ENCODE peak calls at places on chromosomes 4 and X, in four cellular contexts. J, Q, T and D are unnamed samples.

GRCh38 chrX:121504148-121504547 is 456.7 kb downstream of the GLUD2 start:
- DNase-seq in T (no peak), J (no peak), Q (no peak), D (no peak)

GRCh38 chrX:44669626-44670025 is 127.0 kb upstream of the FUNDC1 start:
- DNase-seq in T (no peak), Q (no peak), J (no peak), D (no peak)

GRCh38 chr4:152235718-152236117 is 300.2 kb downstream of the FBXW7 start:
- DNase-seq in Q (no peak), J (no peak), T (no peak), D (no peak)

GRCh38 chr4:2367626-2368025 is 50.8 kb downstream of the ZFYVE28 start:
- DNase-seq in Q (no peak), J (peak; percentile 36), T (no peak), D (no peak)

GRCh38 chr4:10982305-10982704 is 297.7 kb upstream of the CLNK start:
- DNase-seq in J (no peak), Q (no peak), T (no peak), D (no peak)

GRCh38 chr4:38523524-38524448 is 140.2 kb upstream of the KLF3 start:
- DNase-seq in Q (no peak), J (no peak), T (no peak), D (no peak)

GRCh38 chrX:118373538-118373937 is 27.6 kb downstream of the WDR44 start:
- DNase-seq in J (no peak), Q (no peak), T (no peak), D (no peak)

GRCh38 chrX:32987139-32987538 is 224.2 kb downstream of the DMD start:
- DNase-seq in T (no peak), Q (no peak), J (no peak), D (no peak)

GRCh38 chrX:47191806-47192401 is 1.7 kb upstream of the UBA1 start:
- DNase-seq in Q (no peak), T (no peak), J (no peak), D (no peak)

GRCh38 chr4:56656346-56656643 is 24.8 kb downstream of the HOPX start:
- DNase-seq in T (peak; percentile 49), J (no peak), Q (no peak), D (no peak)

DNA sequence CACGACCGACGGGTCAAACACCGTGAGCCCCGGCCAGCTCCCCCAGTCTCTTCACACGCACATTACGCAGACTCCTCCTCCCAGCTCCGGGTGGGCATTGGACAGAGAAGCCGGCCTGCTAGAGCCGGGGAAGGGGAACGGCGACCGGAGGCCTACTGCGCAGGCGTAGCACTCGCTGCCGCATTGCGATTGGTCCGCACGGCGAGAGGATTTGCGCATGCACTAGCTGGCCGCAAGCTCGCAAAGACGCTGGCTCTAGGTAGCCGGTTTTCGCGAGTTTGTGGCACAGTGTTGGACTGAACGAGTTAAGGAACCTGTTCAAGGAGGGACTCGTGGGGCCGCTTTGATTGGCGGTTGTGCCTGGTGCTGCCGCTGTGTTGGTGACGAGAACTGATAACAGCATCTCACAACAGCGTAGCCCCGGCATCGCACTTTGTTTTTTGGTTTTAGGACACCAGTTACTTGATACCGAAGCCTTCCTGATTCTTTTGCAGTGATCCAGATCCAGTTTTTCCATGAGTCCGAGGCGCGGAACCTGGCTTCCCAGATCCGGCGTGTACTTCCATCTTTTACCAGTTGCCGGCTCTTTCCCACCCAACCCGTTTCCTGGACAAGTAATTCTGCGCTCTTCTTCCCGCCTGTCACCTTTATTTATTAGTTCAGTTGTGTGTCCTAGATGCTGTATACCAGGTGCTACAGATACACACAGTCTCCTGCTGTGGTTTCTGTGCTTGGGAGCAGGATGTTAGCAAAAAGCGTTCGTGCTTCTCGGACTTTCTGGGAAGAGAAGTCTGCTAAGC is at the start of gene AIFM1:
- DNase-seq in Q (peak; percentile 94), T (peak; percentile 92), J (peak; percentile 96), D (no peak)
- TF ChIP-seq CTCF in Q (no peak), T (no peak), J (no peak), D (no peak)

DNA sequence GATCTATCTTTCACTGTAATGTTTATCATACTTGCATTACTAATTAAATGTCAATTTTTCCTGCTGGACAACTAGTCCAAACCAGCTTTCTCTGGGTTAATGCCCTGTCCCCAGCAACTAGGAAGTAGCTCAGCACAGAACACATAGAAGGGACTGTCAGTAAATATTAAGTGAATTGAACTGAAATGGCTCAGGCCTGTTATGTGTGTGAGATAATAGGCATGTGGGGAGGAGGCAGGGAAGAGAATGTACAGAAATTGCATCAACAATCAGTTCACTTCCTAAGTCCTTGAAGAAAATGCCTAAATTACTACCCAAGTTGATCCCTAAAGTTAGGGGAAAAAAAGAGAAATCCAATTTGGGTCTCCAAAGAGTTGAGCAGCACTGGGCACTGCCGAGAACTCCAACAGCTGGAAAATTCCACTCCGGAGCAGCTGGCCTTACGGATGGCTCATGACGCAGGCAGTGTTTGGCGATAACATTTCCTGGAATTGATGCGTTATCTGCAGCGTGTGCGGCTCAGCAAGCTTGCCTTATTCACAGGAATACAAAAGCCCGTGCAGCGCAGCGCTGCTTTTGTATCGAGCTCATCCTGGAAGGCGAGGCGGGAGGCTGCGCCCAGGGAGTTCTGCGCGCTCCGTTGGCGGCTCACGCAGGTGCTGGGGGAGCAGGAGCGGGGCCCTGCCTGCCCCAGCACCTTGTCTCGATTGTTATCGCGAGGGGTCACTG is 297.3 kb upstream of the LCORL start:
- DNase-seq in T (no peak), Q (no peak), J (no peak), D (no peak)
- H3K9me3 ChIP-seq in T (no peaks in the 10 kb centered on the region), Q (no peaks in the 10 kb centered on the region), J (no peaks in the 10 kb centered on the region), D (no peaks in the 10 kb centered on the region)

GRCh38 chr4:141388483-141388882 is 167.8 kb downstream of the ZNF330 start:
- DNase-seq in J (no peak), Q (no peak), T (no peak), D (no peak)

GRCh38 chr4:141389649-141390048 is 169.0 kb downstream of the ZNF330 start:
- DNase-seq in J (no peak), Q (no peak), T (no peak), D (no peak)

GRCh38 chr4:141390527-141391046 is 169.9 kb downstream of the ZNF330 start:
- DNase-seq in Q (no peak), T (no peak), J (no peak), D (no peak)

GRCh38 chr4:141391771-141392170 is 171.1 kb downstream of the ZNF330 start:
- DNase-seq in J (no peak), T (no peak), Q (no peak), D (no peak)

GRCh38 chr4:141391293-141391692 is 170.6 kb downstream of the ZNF330 start:
- DNase-seq in J (no peak), Q (no peak), T (no peak), D (no peak)
- H3K27ac ChIP-seq in J (no peak overlapping the region), Q (no peak overlapping the region), T (no peak overlapping the region), D (no peak overlapping the region)

GRCh38 chrX:132491191-132491590 is 2.4 kb upstream of the MBNL3 start:
- DNase-seq in Q (no peak), J (no peak), T (peak; percentile 22), D (no peak)
- TF ChIP-seq CTCF in Q (peak; percentile 3), J (peak; percentile 15), T (no peak), D (no peak)

GRCh38 chr4:27088491-27088890 is 227.8 kb downstream of the STIM2 start:
- DNase-seq in T (no peak), J (no peak), Q (no peak), D (no peak)

GRCh38 chr4:27087306-27088045 is 226.8 kb downstream of the STIM2 start:
- DNase-seq in T (no peak), J (no peak), Q (no peak), D (no peak)

GRCh38 chr4:27084685-27085356 is 224.2 kb downstream of the STIM2 start:
- DNase-seq in Q (no peak), T (peak; percentile 13), J (peak; percentile 69), D (no peak)

GRCh38 chr4:27090406-27090805 is 229.8 kb downstream of the STIM2 start:
- DNase-seq in Q (no peak), J (no peak), T (no peak), D (no peak)

DNA sequence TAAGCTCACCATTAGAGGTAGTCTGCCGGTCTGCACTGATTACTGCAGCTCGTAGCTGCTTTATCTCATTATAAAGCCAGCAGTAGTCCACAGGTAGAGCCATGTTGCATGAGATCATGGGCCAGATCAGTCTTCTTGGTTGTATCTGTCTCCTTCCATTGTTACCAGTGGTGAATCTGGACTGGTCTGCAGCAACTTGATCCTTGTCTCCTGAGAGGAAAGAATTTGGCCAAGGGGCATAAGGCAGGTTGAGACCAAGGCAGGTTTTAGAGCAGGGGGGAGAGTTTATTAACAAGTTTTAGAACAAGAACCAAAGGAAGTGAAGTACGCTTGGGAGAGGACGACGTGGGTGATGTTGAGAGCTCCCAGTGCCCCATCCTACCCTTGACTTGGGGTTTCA is 228.5 kb downstream of the STIM2 start:
- DNase-seq in Q (no peak), T (no peak), J (no peak), D (no peak)
- H3K9me3 ChIP-seq in Q (no peaks in the 10 kb centered on the region), T (no peaks in the 10 kb centered on the region), J (no peaks in the 10 kb centered on the region), D (no peaks in the 10 kb centered on the region)

GRCh38 chr4:177229331-177229730 is 80.3 kb upstream of the NEIL3 start:
- DNase-seq in Q (no peak), J (no peak), T (no peak), D (no peak)
- H3K27ac ChIP-seq in Q (no peak overlapping the region), J (no peak overlapping the region), T (no peak overlapping the region), D (no peak overlapping the region)

GRCh38 chr4:73593631-73594241 is 26.5 kb downstream of the RASSF6 start:
- DNase-seq in Q (no peak), J (no peak), T (no peak), D (no peak)
- TF ChIP-seq CTCF in Q (peak; percentile 35), J (peak; percentile 53), T (peak; percentile 44), D (peak; percentile 19)

GRCh38 chr4:129064717-129065116 is 28.6 kb downstream of the SCLT1 start:
- DNase-seq in J (no peak), Q (no peak), T (no peak), D (no peak)

GRCh38 chr4:129059028-129059427 is 34.3 kb downstream of the SCLT1 start:
- DNase-seq in J (no peak), T (no peak), Q (no peak), D (no peak)

GRCh38 chr4:129062580-129062979 is 30.8 kb downstream of the SCLT1 start:
- DNase-seq in J (no peak), T (no peak), Q (no peak), D (no peak)

DNA sequence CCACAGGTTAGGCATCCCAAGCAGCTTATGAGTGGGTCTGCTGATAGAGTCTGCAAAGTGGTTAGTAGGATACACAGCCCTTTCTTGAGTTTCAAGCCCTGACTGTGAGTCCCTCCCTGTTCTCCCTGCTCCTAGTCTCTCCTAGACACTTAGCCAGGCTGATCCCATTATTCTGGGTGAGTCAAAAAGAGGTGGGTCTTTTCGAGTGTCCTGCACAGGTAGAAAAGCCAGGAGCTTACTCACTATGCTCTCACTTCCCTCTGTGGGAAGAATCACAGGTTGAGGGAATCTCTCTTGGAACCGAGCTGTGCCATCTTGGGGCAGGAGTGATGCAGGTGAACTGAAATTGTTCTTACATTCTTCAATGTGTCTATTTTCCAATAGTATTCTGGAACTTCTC is 29.7 kb downstream of the SCLT1 start:
- DNase-seq in T (no peak), J (no peak), Q (no peak), D (no peak)
- H3K9me3 ChIP-seq in T (peaks cover 55% of the 10 kb centered on the region), J (peaks cover 33% of the 10 kb centered on the region), Q (peaks cover 55% of the 10 kb centered on the region), D (peaks cover 45% of the 10 kb centered on the region)

GRCh38 chr4:185139736-185140135 is 3.3 kb upstream of the SLC25A4 start:
- DNase-seq in T (no peak), J (no peak), Q (no peak), D (no peak)

GRCh38 chr4:185134176-185134869 is 8.7 kb upstream of the SLC25A4 start:
- DNase-seq in T (no peak), Q (no peak), J (no peak), D (no peak)

GRCh38 chr4:185141777-185142176 is 1.3 kb upstream of the SLC25A4 start:
- DNase-seq in Q (no peak), J (no peak), T (no peak), D (no peak)

GRCh38 chr4:185138161-185138560 is 4.9 kb upstream of the SLC25A4 start:
- DNase-seq in T (no peak), J (no peak), Q (no peak), D (no peak)

GRCh38 chr4:185137233-185137925 is 5.7 kb upstream of the SLC25A4 start:
- DNase-seq in J (no peak), Q (no peak), T (no peak), D (no peak)
- H3K27ac ChIP-seq in J (no peak overlapping the region), Q (no peak overlapping the region), T (no peak overlapping the region), D (no peak overlapping the region)